ENCODE peak calls at places on chromosomes 4 and X, in six cellular contexts. D is H1, R is SK-N-SH, F is GM12878, C is K562, S is HepG2. J is an unnamed sample.

GRCh38 chr4:165461176-165461835 is 82.5 kb downstream of the CPE start:
- DNase-seq in D (no peak), R (no peak), F (no peak), C (no peak), S (peak), J (no peak)

GRCh38 chrX:154074199-154074598 is 23.3 kb downstream of the MECP2 start:
- DNase-seq in D (no peak), R (no peak), F (no peak), C (no peak), S (peak), J (no peak)

GRCh38 chrX:68832101-68832416 is 3.2 kb downstream of the EFNB1 start:
- DNase-seq in D (no peak), R (peak), F (no peak), C (no peak), S (no peak), J (no peak)

GRCh38 chr4:148795156-148795864 is 353.1 kb upstream of the NR3C2 start:
- DNase-seq in D (peak), R (no peak), F (no peak), C (no peak), S (no peak), J (no peak)

GRCh38 chr4:72468904-72469502 is 100.0 kb downstream of the ADAMTS3 start:
- DNase-seq in D (no peak), R (no peak), F (no peak), C (peak), S (peak), J (no peak)

GRCh38 chr4:55256787-55257186 is 89.3 kb upstream of the SRD5A3 start:
- DNase-seq in D (no peak), R (peak), F (no peak), C (no peak), S (no peak), J (no peak)

GRCh38 chr4:47839259-47839658 is 1.4 kb upstream of the CORIN start:
- DNase-seq in D (no peak), R (no peak), F (peak), C (no peak), S (no peak), J (no peak)

GRCh38 chr4:168522371-168522770 is 25.5 kb downstream of the PALLD start:
- DNase-seq in D (no peak), R (no peak), F (no peak), C (no peak), S (no peak), J (no peak)

GRCh38 chrX:41781500-41781899 is 57.5 kb downstream of the GPR82 start:
- DNase-seq in D (no peak), R (peak), F (no peak), C (peak), S (peak), J (peak)

GRCh38 chr4:128846063-128846462 is 36.6 kb downstream of the JADE1 start:
- DNase-seq in D (no peak), R (no peak), F (no peak), C (no peak), S (no peak), J (no peak)

GRCh38 chr4:155047755-155048154 is 160.7 kb upstream of the NPY2R start:
- DNase-seq in D (no peak), R (no peak), F (no peak), C (no peak), S (no peak), J (no peak)

GRCh38 chr4:13548059-13548983 is 4.0 kb upstream of the NKX3-2 start:
- DNase-seq in D (no peak), R (peak), F (no peak), C (no peak), S (no peak), J (no peak)

GRCh38 chrX:19535481-19535880 is 20.2 kb upstream of the MAP3K15 start:
- DNase-seq in D (no peak), R (peak), F (no peak), C (peak), S (peak), J (no peak)
- TF ChIP-seq GABPA in D (no peak), R (no peak), F (no peak), C (no peak), S (no peak), J (no peak)

GRCh38 chr4:144189121-144189520 is 48.6 kb upstream of the GYPA start:
- DNase-seq in D (no peak), R (no peak), F (no peak), C (no peak), S (no peak), J (no peak)
- TF ChIP-seq GABPA in D (no peak), R (no peak), F (no peak), C (no peak), S (no peak), J (no peak)

GRCh38 chr4:60366661-60367060 is 833.5 kb upstream of the ADGRL3 start:
- DNase-seq in D (no peak), R (no peak), F (no peak), C (no peak), S (no peak), J (no peak)
- TF ChIP-seq GABPA in D (no peak), R (no peak), F (no peak), C (no peak), S (no peak), J (no peak)

GRCh38 chrX:108165349-108166111 is 74.0 kb downstream of the ATG4A start:
- DNase-seq in D (no peak), R (peak), F (no peak), C (peak), S (peak), J (peak)

GRCh38 chrX:108168961-108169740 is 77.6 kb downstream of the ATG4A start:
- DNase-seq in D (no peak), R (no peak), F (no peak), C (no peak), S (no peak), J (no peak)

GRCh38 chrX:108169768-108170167 is 78.2 kb downstream of the ATG4A start:
- DNase-seq in D (no peak), R (no peak), F (no peak), C (no peak), S (no peak), J (no peak)

GRCh38 chrX:108163333-108164082 is 71.9 kb downstream of the ATG4A start:
- DNase-seq in D (no peak), R (no peak), F (no peak), C (no peak), S (no peak), J (no peak)

GRCh38 chrX:108167211-108167872 is 75.8 kb downstream of the ATG4A start:
- DNase-seq in D (no peak), R (no peak), F (no peak), C (peak), S (no peak), J (no peak)
- TF ChIP-seq GABPA in D (no peak), R (no peak), F (no peak), C (no peak), S (no peak), J (no peak)

DNA sequence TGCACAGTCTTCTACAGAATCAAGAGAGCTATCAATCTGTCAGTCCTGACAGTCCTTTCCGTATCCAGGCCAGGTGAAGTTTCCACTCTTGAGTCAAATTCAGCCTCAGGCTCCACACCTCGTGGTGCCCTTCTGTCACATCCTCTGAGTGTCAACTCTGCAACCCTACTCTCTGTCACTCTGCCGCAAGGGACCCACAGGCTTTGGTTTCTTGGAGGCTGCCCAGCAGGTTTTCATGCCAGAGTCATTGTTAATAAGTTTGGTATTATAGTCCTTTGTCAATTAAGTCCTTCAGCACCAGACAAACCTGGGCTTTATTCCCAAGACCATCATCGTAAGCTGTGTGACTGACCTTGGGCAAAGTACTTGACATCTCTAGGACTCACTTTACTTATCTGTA is 83.4 kb upstream of the KLHL13 start:
- DNase-seq in D (no peak), R (no peak), F (no peak), C (no peak), S (no peak), J (no peak)
- TF ChIP-seq GABPA in D (no peak), R (no peak), F (no peak), C (no peak), S (no peak), J (no peak)

DNA sequence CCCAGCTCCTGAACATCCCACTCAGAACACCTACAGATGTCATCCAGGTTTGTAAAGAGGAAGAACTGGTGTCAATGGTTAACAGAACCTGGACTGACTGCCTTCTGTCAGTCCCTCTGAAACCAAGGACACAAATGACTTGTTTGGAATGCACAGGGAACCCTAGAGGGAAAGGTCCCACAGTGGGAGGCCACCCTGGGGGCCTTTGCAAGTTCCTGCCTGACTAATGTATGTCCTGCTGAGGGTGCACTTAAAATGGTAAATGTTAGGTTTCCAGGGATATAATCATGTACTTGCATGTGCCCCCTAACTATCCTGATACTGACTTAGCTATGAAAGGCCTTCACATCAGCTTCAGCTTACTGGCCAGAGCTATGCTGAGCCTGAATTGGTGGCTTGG is 15.0 kb upstream of the XAGE2 start:
- DNase-seq in D (no peak), R (no peak), F (no peak), C (no peak), S (no peak), J (no peak)
- TF ChIP-seq GABPA in D (no peak), R (no peak), F (no peak), C (no peak), S (no peak), J (no peak)

GRCh38 chr4:92045718-92046117 is 258.0 kb upstream of the GRID2 start:
- DNase-seq in D (no peak), R (no peak), F (no peak), C (no peak), S (no peak), J (no peak)
- TF ChIP-seq GABPA in D (no peak), R (no peak), F (no peak), C (no peak), S (no peak), J (no peak)

DNA sequence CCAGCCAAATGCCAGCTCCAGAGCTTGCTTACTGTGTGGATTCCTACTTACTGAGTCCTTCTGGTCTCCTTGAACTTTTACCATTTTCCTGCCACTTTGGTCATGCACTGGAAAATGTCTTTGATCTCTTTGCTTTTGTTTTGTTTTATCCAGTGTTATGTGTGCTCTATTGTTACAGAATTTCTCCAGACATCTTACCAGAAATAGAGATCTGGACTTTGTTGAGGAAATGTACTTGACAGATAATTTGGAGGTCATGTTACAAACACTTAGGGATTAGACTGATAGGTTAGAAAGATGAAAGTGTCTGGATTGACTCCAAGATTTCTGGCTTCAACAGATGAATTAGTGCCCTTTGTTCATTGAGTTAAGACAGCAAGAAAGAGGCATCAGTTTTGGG is 5.7 kb upstream of the ZNF330 start:
- DNase-seq in D (no peak), R (peak), F (no peak), C (no peak), S (no peak), J (no peak)
- TF ChIP-seq GABPA in D (no peak), R (no peak), F (no peak), C (no peak), S (no peak), J (no peak)

J was measured in HL-60.